ENCODE peak calls at places on chromosomes 12 and 14, in nine cellular contexts. One of them, this sample, is unnamed.

GRCh38 chr14:70808023-70808401 is 1.3 kb downstream of the MAP3K9 start:
- DNase-seq in iPS-NIHi11: peak
- DNase-seq in adrenal gland: peak
- DNase-seq in AG08396: no peak
- DNase-seq in G401: peak
- DNase-seq in astrocyte of the spinal cord: no peak
- DNase-seq in nephron progenitor cell: peak
- DNase-seq in activated CD8-positive, alpha-beta memory T cell treated with anti-CD3 and anti-CD28 coated beads for 48 hours: no peak
- DNase-seq in GM23338: peak
- DNase-seq in this sample: peak

GRCh38 chr12:19846561-19846960 is 407.3 kb downstream of the AEBP2 start:
- DNase-seq in astrocyte of the spinal cord: peak
- DNase-seq in adrenal gland: no peak
- DNase-seq in AG08396: no peak
- DNase-seq in nephron progenitor cell: no peak
- DNase-seq in GM23338: no peak
- DNase-seq in G401: no peak
- DNase-seq in iPS-NIHi11: no peak
- DNase-seq in activated CD8-positive, alpha-beta memory T cell treated with anti-CD3 and anti-CD28 coated beads for 48 hours: no peak
- DNase-seq in this sample: no peak

GRCh38 chr12:104182144-104182543 is 33.4 kb upstream of the TXNRD1 start:
- DNase-seq in activated CD8-positive, alpha-beta memory T cell treated with anti-CD3 and anti-CD28 coated beads for 48 hours: no peak
- DNase-seq in nephron progenitor cell: no peak
- DNase-seq in iPS-NIHi11: no peak
- DNase-seq in G401: no peak
- DNase-seq in GM23338: no peak
- DNase-seq in AG08396: peak
- DNase-seq in astrocyte of the spinal cord: peak
- DNase-seq in adrenal gland: peak
- DNase-seq in this sample: no peak

GRCh38 chr14:33386771-33387170 is 448.1 kb downstream of the NPAS3 start:
- DNase-seq in astrocyte of the spinal cord: peak
- DNase-seq in activated CD8-positive, alpha-beta memory T cell treated with anti-CD3 and anti-CD28 coated beads for 48 hours: no peak
- DNase-seq in AG08396: no peak
- DNase-seq in adrenal gland: no peak
- DNase-seq in GM23338: no peak
- DNase-seq in iPS-NIHi11: no peak
- DNase-seq in nephron progenitor cell: no peak
- DNase-seq in G401: no peak
- DNase-seq in this sample: no peak

GRCh38 chr12:109439181-109439580 is 37.9 kb downstream of the KCTD10 start:
- DNase-seq in iPS-NIHi11: no peak
- DNase-seq in AG08396: no peak
- DNase-seq in G401: no peak
- DNase-seq in GM23338: no peak
- DNase-seq in nephron progenitor cell: no peak
- DNase-seq in astrocyte of the spinal cord: no peak
- DNase-seq in adrenal gland: no peak
- DNase-seq in activated CD8-positive, alpha-beta memory T cell treated with anti-CD3 and anti-CD28 coated beads for 48 hours: no peak
- DNase-seq in this sample: no peak

GRCh38 chr14:90382491-90383125 is 14.2 kb upstream of the CALM1 start:
- DNase-seq in iPS-NIHi11: peak
- DNase-seq in GM23338: peak
- DNase-seq in adrenal gland: peak
- DNase-seq in activated CD8-positive, alpha-beta memory T cell treated with anti-CD3 and anti-CD28 coated beads for 48 hours: no peak
- DNase-seq in astrocyte of the spinal cord: peak
- DNase-seq in AG08396: peak
- DNase-seq in nephron progenitor cell: peak
- DNase-seq in G401: peak
- DNase-seq in this sample: no peak

GRCh38 chr12:22334696-22335290 is at the start of gene ST8SIA1:
- DNase-seq in GM23338: peak
- DNase-seq in astrocyte of the spinal cord: peak
- DNase-seq in activated CD8-positive, alpha-beta memory T cell treated with anti-CD3 and anti-CD28 coated beads for 48 hours: peak
- DNase-seq in adrenal gland: peak
- DNase-seq in G401: peak
- DNase-seq in iPS-NIHi11: peak
- DNase-seq in AG08396: peak
- DNase-seq in nephron progenitor cell: peak
- DNase-seq in this sample: peak

GRCh38 chr12:50401383-50402155 is 884 bp downstream of the LARP4 start:
- DNase-seq in GM23338: peak
- DNase-seq in AG08396: peak
- DNase-seq in astrocyte of the spinal cord: peak
- DNase-seq in adrenal gland: peak
- DNase-seq in iPS-NIHi11: no peak
- DNase-seq in activated CD8-positive, alpha-beta memory T cell treated with anti-CD3 and anti-CD28 coated beads for 48 hours: no peak
- DNase-seq in G401: peak
- DNase-seq in nephron progenitor cell: no peak
- DNase-seq in this sample: peak

GRCh38 chr12:92987362-92987761 is 58.3 kb upstream of the EEA1 start:
- DNase-seq in GM23338: peak
- DNase-seq in nephron progenitor cell: peak
- DNase-seq in G401: peak
- DNase-seq in astrocyte of the spinal cord: peak
- DNase-seq in AG08396: peak
- DNase-seq in iPS-NIHi11: peak
- DNase-seq in activated CD8-positive, alpha-beta memory T cell treated with anti-CD3 and anti-CD28 coated beads for 48 hours: no peak
- DNase-seq in adrenal gland: peak
- DNase-seq in this sample: peak

GRCh38 chr14:76961631-76962302 is 66.7 kb downstream of the IRF2BPL start:
- DNase-seq in GM23338: peak
- DNase-seq in astrocyte of the spinal cord: peak
- DNase-seq in G401: peak
- DNase-seq in iPS-NIHi11: peak
- DNase-seq in activated CD8-positive, alpha-beta memory T cell treated with anti-CD3 and anti-CD28 coated beads for 48 hours: peak
- DNase-seq in AG08396: peak
- DNase-seq in adrenal gland: peak
- DNase-seq in nephron progenitor cell: peak
- DNase-seq in this sample: peak

GRCh38 chr12:54394281-54394719 is 9.8 kb upstream of the ZNF385A start:
- DNase-seq in iPS-NIHi11: peak
- DNase-seq in activated CD8-positive, alpha-beta memory T cell treated with anti-CD3 and anti-CD28 coated beads for 48 hours: no peak
- DNase-seq in G401: peak
- DNase-seq in astrocyte of the spinal cord: peak
- DNase-seq in GM23338: peak
- DNase-seq in nephron progenitor cell: peak
- DNase-seq in adrenal gland: peak
- DNase-seq in AG08396: peak
- DNase-seq in this sample: peak

GRCh38 chr12:115609356-115609755 is 668.1 kb downstream of the MED13L start:
- DNase-seq in adrenal gland: no peak
- DNase-seq in nephron progenitor cell: no peak
- DNase-seq in G401: no peak
- DNase-seq in activated CD8-positive, alpha-beta memory T cell treated with anti-CD3 and anti-CD28 coated beads for 48 hours: no peak
- DNase-seq in GM23338: no peak
- DNase-seq in astrocyte of the spinal cord: peak
- DNase-seq in iPS-NIHi11: no peak
- DNase-seq in AG08396: no peak
- DNase-seq in this sample: no peak

GRCh38 chr14:50533314-50533705 is 941 bp upstream of the MAP4K5 start:
- DNase-seq in astrocyte of the spinal cord: no peak
- DNase-seq in nephron progenitor cell: no peak
- DNase-seq in iPS-NIHi11: no peak
- DNase-seq in adrenal gland: no peak
- DNase-seq in activated CD8-positive, alpha-beta memory T cell treated with anti-CD3 and anti-CD28 coated beads for 48 hours: no peak
- DNase-seq in AG08396: no peak
- DNase-seq in GM23338: no peak
- DNase-seq in G401: peak
- DNase-seq in this sample: no peak

GRCh38 chr12:108333898-108334699 is 5.0 kb downstream of the CMKLR1 start:
- DNase-seq in G401: no peak
- DNase-seq in adrenal gland: no peak
- DNase-seq in iPS-NIHi11: no peak
- DNase-seq in AG08396: no peak
- DNase-seq in astrocyte of the spinal cord: peak
- DNase-seq in GM23338: no peak
- DNase-seq in nephron progenitor cell: no peak
- DNase-seq in activated CD8-positive, alpha-beta memory T cell treated with anti-CD3 and anti-CD28 coated beads for 48 hours: no peak
- DNase-seq in this sample: no peak

GRCh38 chr12:40727774-40728483 is 35.7 kb downstream of the CNTN1 start:
- DNase-seq in G401: no peak
- DNase-seq in activated CD8-positive, alpha-beta memory T cell treated with anti-CD3 and anti-CD28 coated beads for 48 hours: no peak
- DNase-seq in iPS-NIHi11: no peak
- DNase-seq in nephron progenitor cell: no peak
- DNase-seq in adrenal gland: no peak
- DNase-seq in astrocyte of the spinal cord: no peak
- DNase-seq in AG08396: no peak
- DNase-seq in GM23338: no peak
- DNase-seq in this sample: no peak

GRCh38 chr14:95085321-95085720 is 72.0 kb downstream of the DICER1 start:
- DNase-seq in G401: no peak
- DNase-seq in adrenal gland: no peak
- DNase-seq in iPS-NIHi11: no peak
- DNase-seq in AG08396: no peak
- DNase-seq in nephron progenitor cell: no peak
- DNase-seq in astrocyte of the spinal cord: no peak
- DNase-seq in activated CD8-positive, alpha-beta memory T cell treated with anti-CD3 and anti-CD28 coated beads for 48 hours: no peak
- DNase-seq in GM23338: no peak
- DNase-seq in this sample: no peak

GRCh38 chr14:34277191-34277590 is 184.8 kb downstream of the SPTSSA start:
- DNase-seq in G401: no peak
- DNase-seq in AG08396: no peak
- DNase-seq in adrenal gland: no peak
- DNase-seq in GM23338: no peak
- DNase-seq in astrocyte of the spinal cord: no peak
- DNase-seq in nephron progenitor cell: no peak
- DNase-seq in iPS-NIHi11: no peak
- DNase-seq in activated CD8-positive, alpha-beta memory T cell treated with anti-CD3 and anti-CD28 coated beads for 48 hours: no peak
- DNase-seq in this sample: no peak

GRCh38 chr14:38721822-38722431 is 381.1 kb downstream of the SEC23A start:
- DNase-seq in nephron progenitor cell: peak
- DNase-seq in iPS-NIHi11: peak
- DNase-seq in AG08396: peak
- DNase-seq in GM23338: peak
- DNase-seq in adrenal gland: peak
- DNase-seq in activated CD8-positive, alpha-beta memory T cell treated with anti-CD3 and anti-CD28 coated beads for 48 hours: no peak
- DNase-seq in G401: peak
- DNase-seq in astrocyte of the spinal cord: peak
- DNase-seq in this sample: peak

GRCh38 chr14:104390221-104390931 is 189.2 kb upstream of the C14orf180 start:
- DNase-seq in AG08396: no peak
- DNase-seq in astrocyte of the spinal cord: no peak
- DNase-seq in adrenal gland: no peak
- DNase-seq in G401: no peak
- DNase-seq in iPS-NIHi11: no peak
- DNase-seq in GM23338: no peak
- DNase-seq in nephron progenitor cell: no peak
- DNase-seq in activated CD8-positive, alpha-beta memory T cell treated with anti-CD3 and anti-CD28 coated beads for 48 hours: no peak
- DNase-seq in this sample: peak

GRCh38 chr14:103551338-103551762 is 11.1 kb downstream of the BAG5 start:
- DNase-seq in GM23338: no peak
- DNase-seq in G401: peak
- DNase-seq in AG08396: no peak
- DNase-seq in nephron progenitor cell: no peak
- DNase-seq in astrocyte of the spinal cord: no peak
- DNase-seq in adrenal gland: no peak
- DNase-seq in iPS-NIHi11: no peak
- DNase-seq in activated CD8-positive, alpha-beta memory T cell treated with anti-CD3 and anti-CD28 coated beads for 48 hours: no peak
- DNase-seq in this sample: peak

GRCh38 chr12:113059071-113059595 is 2.6 kb downstream of the DTX1 start:
- DNase-seq in astrocyte of the spinal cord: no peak
- DNase-seq in adrenal gland: no peak
- DNase-seq in AG08396: no peak
- DNase-seq in nephron progenitor cell: no peak
- DNase-seq in iPS-NIHi11: no peak
- DNase-seq in G401: no peak
- DNase-seq in GM23338: no peak
- DNase-seq in activated CD8-positive, alpha-beta memory T cell treated with anti-CD3 and anti-CD28 coated beads for 48 hours: no peak
- DNase-seq in this sample: no peak

GRCh38 chr14:65849558-65849957 is 437.0 kb downstream of the FUT8 start:
- DNase-seq in nephron progenitor cell: no peak
- DNase-seq in adrenal gland: no peak
- DNase-seq in G401: peak
- DNase-seq in AG08396: no peak
- DNase-seq in activated CD8-positive, alpha-beta memory T cell treated with anti-CD3 and anti-CD28 coated beads for 48 hours: no peak
- DNase-seq in astrocyte of the spinal cord: no peak
- DNase-seq in GM23338: no peak
- DNase-seq in iPS-NIHi11: no peak
- DNase-seq in this sample: no peak

GRCh38 chr12:32534698-32535097 is 135.3 kb downstream of the FGD4 start:
- DNase-seq in G401: no peak
- DNase-seq in GM23338: no peak
- DNase-seq in iPS-NIHi11: no peak
- DNase-seq in AG08396: no peak
- DNase-seq in astrocyte of the spinal cord: no peak
- DNase-seq in nephron progenitor cell: no peak
- DNase-seq in adrenal gland: no peak
- DNase-seq in activated CD8-positive, alpha-beta memory T cell treated with anti-CD3 and anti-CD28 coated beads for 48 hours: no peak
- DNase-seq in this sample: no peak

GRCh38 chr12:24853588-24853987 is 95.3 kb downstream of the BCAT1 start:
- DNase-seq in iPS-NIHi11: no peak
- DNase-seq in adrenal gland: no peak
- DNase-seq in astrocyte of the spinal cord: peak
- DNase-seq in G401: no peak
- DNase-seq in activated CD8-positive, alpha-beta memory T cell treated with anti-CD3 and anti-CD28 coated beads for 48 hours: no peak
- DNase-seq in nephron progenitor cell: no peak
- DNase-seq in GM23338: no peak
- DNase-seq in AG08396: peak
- DNase-seq in this sample: no peak

GRCh38 chr12:50221228-50222008 is 54.2 kb upstream of the CERS5 start:
- DNase-seq in AG08396: no peak
- DNase-seq in iPS-NIHi11: peak
- DNase-seq in GM23338: peak
- DNase-seq in activated CD8-positive, alpha-beta memory T cell treated with anti-CD3 and anti-CD28 coated beads for 48 hours: no peak
- DNase-seq in adrenal gland: no peak
- DNase-seq in nephron progenitor cell: no peak
- DNase-seq in astrocyte of the spinal cord: peak
- DNase-seq in G401: peak
- DNase-seq in this sample: peak

GRCh38 chr14:98548071-98548686 is 723.8 kb downstream of the BCL11B start:
- DNase-seq in adrenal gland: no peak
- DNase-seq in AG08396: no peak
- DNase-seq in nephron progenitor cell: no peak
- DNase-seq in GM23338: no peak
- DNase-seq in iPS-NIHi11: no peak
- DNase-seq in G401: no peak
- DNase-seq in activated CD8-positive, alpha-beta memory T cell treated with anti-CD3 and anti-CD28 coated beads for 48 hours: no peak
- DNase-seq in astrocyte of the spinal cord: no peak
- DNase-seq in this sample: no peak